ENCODE peak calls at places on chromosomes 5 and 9, in four cellular contexts. T is transverse colon, L is sigmoid colon, X is lower leg skin. P is an unnamed sample.

GRCh38 chr9:19231126-19232035 is 888 bp downstream of the DENND4C start:
- DNase-seq in L (peak), T (peak), X (peak), P (peak)

GRCh38 chr9:6827370-6827949 is 69.7 kb downstream of the KDM4C start:
- DNase-seq in L (no peak), T (no peak), X (no peak), P (peak)

GRCh38 chr5:116614603-116614920 is 39.9 kb upstream of the SEMA6A start:
- DNase-seq in T (no peak), X (no peak), L (no peak), P (no peak)

GRCh38 chr5:124660229-124661093 is 86.0 kb downstream of the ZNF608 start:
- DNase-seq in T (no peak), L (no peak), X (no peak), P (no peak)

GRCh38 chr9:107395126-107395525 is 94.4 kb downstream of the KLF4 start:
- DNase-seq in T (no peak), L (no peak), X (no peak), P (no peak)

GRCh38 chr5:392431-392988 is 50.5 kb upstream of the EXOC3 start:
- DNase-seq in T (no peak), X (peak), L (no peak), P (peak)

GRCh38 chr5:106959447-106959846 is 711.3 kb downstream of the EFNA5 start:
- DNase-seq in L (no peak), X (no peak), T (peak), P (no peak)

GRCh38 chr9:38406476-38407186 is 14.1 kb downstream of the ALDH1B1 start:
- DNase-seq in X (no peak), T (no peak), L (no peak), P (no peak)

GRCh38 chr5:96706433-96707111 is 44.4 kb downstream of the CAST start:
- DNase-seq in T (no peak), L (no peak), X (no peak), P (no peak)

GRCh38 chr5:135952683-135953082 is 2.1 kb downstream of the LECT2 start:
- DNase-seq in X (no peak), L (no peak), T (no peak), P (no peak)

GRCh38 chr5:178360231-178360925 is 127.8 kb upstream of the PHYKPL start:
- DNase-seq in X (no peak), T (no peak), L (no peak), P (no peak)

GRCh38 chr5:158430166-158430828 is 571.4 kb upstream of the CLINT1 start:
- DNase-seq in X (no peak), T (no peak), L (no peak), P (no peak)

GRCh38 chr5:178306430-178307225 is 74.0 kb upstream of the PHYKPL start:
- DNase-seq in L (peak), X (no peak), T (no peak), P (no peak)

GRCh38 chr9:99354104-99354503 is 132.0 kb downstream of the SEC61B start:
- DNase-seq in T (no peak), X (no peak), L (no peak), P (no peak)

GRCh38 chr5:16784843-16785791 is 151.0 kb downstream of the MYO10 start:
- DNase-seq in L (no peak), X (no peak), T (no peak), P (no peak)

GRCh38 chr5:6837519-6838110 is 124.4 kb downstream of the TENT4A start:
- DNase-seq in X (no peak), L (no peak), T (peak), P (peak)

GRCh38 chr9:88378317-88378716 is 9.9 kb upstream of the SPIN1 start:
- DNase-seq in L (no peak), T (no peak), X (no peak), P (no peak)

GRCh38 chr9:133149130-133150015 is 14.3 kb downstream of the GBGT1 start:
- DNase-seq in X (peak), L (peak), T (peak), P (peak)
- TF ChIP-seq POLR2A in X (no peak), L (peak), T (peak), P (peak)

GRCh38 chr9:4424891-4425290 is 65.4 kb upstream of the SLC1A1 start:
- DNase-seq in T (no peak), X (no peak), L (no peak), P (no peak)

GRCh38 chr9:4433379-4433778 is 56.9 kb upstream of the SLC1A1 start:
- DNase-seq in L (no peak), T (no peak), X (no peak), P (no peak)

GRCh38 chr9:4425358-4426045 is 64.8 kb upstream of the SLC1A1 start:
- DNase-seq in X (peak), L (no peak), T (no peak), P (no peak)

GRCh38 chr9:4435197-4435596 is 55.1 kb upstream of the SLC1A1 start:
- DNase-seq in X (no peak), T (no peak), L (no peak), P (no peak)

GRCh38 chr9:4430492-4431261 is 59.6 kb upstream of the SLC1A1 start:
- DNase-seq in T (no peak), L (no peak), X (no peak), P (no peak)
- TF ChIP-seq POLR2A in T (no peak), L (no peak), X (no peak), P (no peak)

GRCh38 chr9:128262687-128263086 is 13.1 kb downstream of the GOLGA2 start:
- DNase-seq in X (no peak), L (no peak), T (no peak), P (no peak)

GRCh38 chr9:128271112-128271511 is 4.7 kb downstream of the GOLGA2 start:
- DNase-seq in L (no peak), X (no peak), T (no peak), P (no peak)

GRCh38 chr9:128265348-128265847 is 10.4 kb downstream of the GOLGA2 start:
- DNase-seq in T (no peak), L (no peak), X (no peak), P (no peak)

GRCh38 chr9:128271512-128271911 is 4.3 kb downstream of the GOLGA2 start:
- DNase-seq in T (no peak), L (no peak), X (no peak), P (no peak)

GRCh38 chr9:128266868-128267590 is 8.8 kb downstream of the GOLGA2 start:
- DNase-seq in T (no peak), X (no peak), L (no peak), P (no peak)
- TF ChIP-seq POLR2A in T (no peak), X (no peak), L (no peak), P (no peak)

GRCh38 chr9:129933709-129934586 is 98.7 kb downstream of the USP20 start:
- DNase-seq in T (no peak), X (no peak), L (no peak), P (no peak)

GRCh38 chr9:129930743-129931142 is 95.5 kb downstream of the USP20 start:
- DNase-seq in L (no peak), X (no peak), T (no peak), P (no peak)

GRCh38 chr9:129932303-129933151 is 97.3 kb downstream of the USP20 start:
- DNase-seq in L (no peak), X (no peak), T (no peak), P (no peak)

GRCh38 chr9:129933215-129933614 is 98.0 kb downstream of the USP20 start:
- DNase-seq in L (no peak), T (no peak), X (no peak), P (no peak)

DNA sequence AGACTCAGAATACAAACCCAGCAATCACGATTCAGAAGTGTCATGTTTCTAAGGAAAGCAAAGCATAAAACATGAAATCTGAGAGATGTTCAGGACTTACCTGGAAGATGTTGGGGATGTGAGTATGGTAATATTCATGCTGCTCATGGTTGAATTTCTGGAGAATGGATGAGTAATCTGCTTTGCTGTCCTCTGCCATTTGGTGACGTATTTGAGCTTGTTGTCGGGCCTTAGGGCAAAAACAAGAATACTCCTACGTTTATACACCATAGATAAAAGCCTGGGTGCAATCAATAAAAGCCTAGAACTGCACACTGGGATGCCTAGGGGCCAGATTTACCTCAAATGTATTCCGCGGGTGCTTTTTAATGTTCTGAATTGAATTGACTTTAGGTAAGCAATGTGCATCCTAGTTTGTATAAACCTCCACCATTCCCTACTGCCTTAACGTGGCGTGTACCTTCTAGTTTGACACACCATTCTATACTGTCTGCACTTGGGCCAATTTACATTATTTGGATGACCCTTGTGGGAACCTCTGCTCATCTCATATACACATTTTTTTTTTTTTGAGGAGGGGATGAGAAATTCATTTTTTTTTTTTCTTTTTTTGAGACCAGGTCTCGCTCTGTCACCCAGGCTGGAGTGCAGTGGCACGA is 94.3 kb downstream of the USP20 start:
- DNase-seq in L (no peak), T (no peak), X (no peak), P (no peak)
- TF ChIP-seq POLR2A in L (no peak), T (no peak), X (no peak), P (peak)

DNA sequence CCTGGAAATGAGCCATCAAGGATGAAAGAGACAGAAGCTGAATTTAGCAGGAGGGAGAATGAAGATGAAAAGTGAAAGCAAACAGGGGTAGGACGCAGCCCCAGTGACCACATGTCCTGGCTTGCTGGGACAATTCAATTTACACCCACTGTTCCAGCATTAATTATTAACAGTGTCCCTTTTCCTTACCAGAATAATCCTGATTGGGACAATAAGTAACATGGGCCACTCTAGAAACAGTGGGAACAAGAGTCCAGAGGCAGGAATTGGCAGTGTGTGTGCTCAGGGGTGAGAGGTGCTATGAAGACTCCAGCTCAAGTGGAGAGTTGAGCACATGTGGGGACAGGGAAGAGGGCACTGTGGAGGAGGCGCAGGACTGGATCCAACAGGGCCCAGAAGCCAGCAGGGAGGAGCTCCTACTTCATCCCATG is 147.1 kb downstream of the C5orf15 start:
- DNase-seq in L (no peak), X (no peak), T (no peak), P (no peak)
- TF ChIP-seq POLR2A in L (no peak), X (no peak), T (no peak), P (no peak)

GRCh38 chr9:15498246-15499018 is 12.3 kb downstream of the PSIP1 start:
- DNase-seq in L (no peak), T (no peak), X (no peak), P (no peak)
- TF ChIP-seq POLR2A in L (no peak), T (no peak), X (no peak), P (no peak)

DNA sequence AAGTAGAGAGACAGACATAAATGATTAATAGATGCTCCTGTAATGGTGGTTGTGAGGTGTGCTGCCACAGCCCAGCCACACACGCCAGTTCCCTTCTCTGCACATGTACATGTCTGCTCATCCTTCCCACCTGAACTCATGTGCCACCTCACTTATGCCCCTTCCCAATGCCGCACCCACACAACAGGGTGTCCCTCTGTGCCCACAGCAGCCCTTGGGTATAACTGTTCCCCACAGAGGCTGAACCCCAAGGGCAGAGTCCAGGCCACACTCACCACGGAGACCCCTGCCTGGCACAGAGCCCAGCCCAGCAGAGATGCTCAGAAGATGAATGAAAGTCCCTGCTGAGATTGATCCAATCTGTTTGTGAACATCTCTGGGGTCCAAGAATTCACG is 29.7 kb downstream of the IRF1 start:
- DNase-seq in X (no peak), L (peak), T (peak), P (no peak)
- TF ChIP-seq POLR2A in X (no peak), L (no peak), T (no peak), P (no peak)

DNA sequence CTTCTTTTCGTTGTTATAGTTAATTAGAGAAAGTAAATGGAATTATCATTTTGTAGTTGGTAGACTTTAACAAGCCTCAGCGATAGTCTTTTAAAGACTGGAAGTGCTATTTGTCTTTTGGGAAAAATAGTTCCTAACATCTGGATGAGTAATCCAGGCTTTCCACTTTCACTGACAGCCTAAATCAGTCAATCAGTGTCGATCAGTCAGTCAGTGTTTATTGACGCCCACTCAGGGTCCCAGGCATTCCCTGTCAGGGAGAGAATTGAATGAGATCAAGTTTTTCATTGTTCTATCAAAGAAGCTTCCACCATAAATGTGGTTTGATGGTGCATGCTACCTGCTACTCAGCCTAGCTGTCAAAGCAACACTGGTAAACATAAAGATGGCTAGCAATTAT is 2.6 kb downstream of the ABL1 start:
- DNase-seq in L (no peak), T (no peak), X (no peak), P (no peak)
- TF ChIP-seq POLR2A in L (no peak), T (no peak), X (no peak), P (no peak)

GRCh38 chr9:131727795-131728545 is 11.9 kb downstream of the RAPGEF1 start:
- DNase-seq in T (no peak), L (no peak), X (no peak), P (no peak)
- TF ChIP-seq POLR2A in T (no peak), L (no peak), X (no peak), P (peak)

GRCh38 chr9:96854073-96854876 is at the start of gene ZNF782:
- DNase-seq in T (peak), X (peak), L (peak), P (peak)
- TF ChIP-seq POLR2A in T (no peak), X (no peak), L (peak), P (no peak)

P was measured in GM12891.